ENCODE peak calls at places on chromosomes 5 and 9, in four cellular contexts. D is right lobe of liver; B is K562; P is stimulated activated effector memory CD8-positive, alpha-beta T cell treated with anti-CD3 and anti-CD28 coated beads, Interleukin-12 subunit alpha, Interleukin-12 subunit beta, amount 100 ng/mL, for 72 hours. M is an unnamed sample.

GRCh38 chr5:135707302-135707701 is 127.2 kb upstream of the SLC25A48 start:
- DNase-seq in D (no peak), B (no peak), P (no peak), M (no peak)

GRCh38 chr5:55533806-55534435 is 843 bp downstream of the PLPP1 start:
- DNase-seq in D (no peak), B (no peak), P (no peak), M (no peak)

GRCh38 chr9:69083321-69083720 is 47.8 kb downstream of the FXN start:
- DNase-seq in D (no peak), B (no peak), P (no peak), M (no peak)

GRCh38 chr5:95955996-95956899 is 5.4 kb downstream of the ELL2 start:
- DNase-seq in D (no peak), B (no peak), P (no peak), M (no peak)

GRCh38 chr5:42301349-42301748 is 121.9 kb upstream of the GHR start:
- DNase-seq in D (no peak), B (no peak), P (no peak), M (no peak)

GRCh38 chr5:179115845-179116524 is 55.8 kb downstream of the ZNF354C start:
- DNase-seq in D (no peak), B (no peak), P (peak), M (peak)

GRCh38 chr9:78439192-78439865 is 142.4 kb downstream of the PSAT1 start:
- DNase-seq in D (peak), B (peak), P (peak), M (peak)

GRCh38 chr5:52988335-52989024 is 672 bp upstream of the ITGA2 start:
- DNase-seq in D (no peak), B (no peak), P (no peak), M (no peak)

GRCh38 chr5:53243403-53243802 is 133.8 kb upstream of the MOCS2 start:
- DNase-seq in D (no peak), B (no peak), P (no peak), M (no peak)

GRCh38 chr9:36677611-36678010 is 104.9 kb downstream of the MELK start:
- DNase-seq in D (no peak), B (no peak), P (no peak), M (no peak)

GRCh38 chr5:143635146-143635752 is 176.7 kb upstream of the HMHB1 start:
- DNase-seq in D (no peak), B (no peak), P (no peak), M (no peak)

GRCh38 chr9:35110327-35110758 is 5.3 kb downstream of the ATOSB start:
- DNase-seq in D (no peak), B (peak), P (no peak), M (peak)

GRCh38 chr5:59430066-59430702 is 463.3 kb downstream of the PDE4D start:
- DNase-seq in D (no peak), B (no peak), P (no peak), M (no peak)

GRCh38 chr5:127254729-127255284 is 35.8 kb upstream of the MEGF10 start:
- DNase-seq in D (no peak), B (no peak), P (no peak), M (no peak)

GRCh38 chr9:99445377-99445891 is 223.4 kb downstream of the SEC61B start:
- DNase-seq in D (no peak), B (no peak), P (no peak), M (no peak)

GRCh38 chr9:21931428-21931827 is 62.8 kb downstream of the CDKN2A start:
- DNase-seq in D (no peak), B (no peak), P (no peak), M (no peak)

M was measured in left lobe of liver.